ENCODE peak calls at places on chromosome 12, in four cellular contexts. One of them, this sample, is unnamed.

GRCh38 chr12:106300761-106301160 is 1.8 kb upstream of the TCP11L2 start:
- DNase-seq in amniotic epithelial cell: no peak
- DNase-seq in putamen: no peak
- DNase-seq in mesothelial cell of epicardium: no peak
- DNase-seq in this sample: no peak

GRCh38 chr12:132453361-132454133 is 36.4 kb upstream of the FBRSL1 start:
- DNase-seq in mesothelial cell of epicardium: no peak
- DNase-seq in amniotic epithelial cell: no peak
- DNase-seq in putamen: no peak
- DNase-seq in this sample: peak

GRCh38 chr12:43762596-43762995 is 3.8 kb downstream of the IRAK4 start:
- DNase-seq in mesothelial cell of epicardium: no peak
- DNase-seq in putamen: no peak
- DNase-seq in amniotic epithelial cell: no peak
- DNase-seq in this sample: no peak

GRCh38 chr12:67663121-67663520 is 14.6 kb downstream of the DYRK2 start:
- DNase-seq in mesothelial cell of epicardium: no peak
- DNase-seq in putamen: no peak
- DNase-seq in amniotic epithelial cell: peak
- DNase-seq in this sample: peak

GRCh38 chr12:70698345-70698744 is 61.1 kb upstream of the PTPRB start:
- DNase-seq in putamen: no peak
- DNase-seq in mesothelial cell of epicardium: no peak
- DNase-seq in amniotic epithelial cell: no peak
- DNase-seq in this sample: no peak

GRCh38 chr12:50053583-50053982 is 3.8 kb upstream of the ASIC1 start:
- DNase-seq in putamen: no peak
- DNase-seq in amniotic epithelial cell: no peak
- DNase-seq in mesothelial cell of epicardium: no peak
- DNase-seq in this sample: no peak

GRCh38 chr12:20625531-20625930 is 69.6 kb upstream of the SLCO1C1 start:
- DNase-seq in amniotic epithelial cell: no peak
- DNase-seq in mesothelial cell of epicardium: no peak
- DNase-seq in putamen: no peak
- DNase-seq in this sample: no peak

GRCh38 chr12:81077329-81077685 is 572 bp upstream of the ACSS3 start:
- DNase-seq in amniotic epithelial cell: no peak
- DNase-seq in mesothelial cell of epicardium: no peak
- DNase-seq in putamen: no peak
- DNase-seq in this sample: peak

GRCh38 chr12:55929306-55929791 is 1.6 kb upstream of the DGKA start:
- DNase-seq in amniotic epithelial cell: no peak
- DNase-seq in mesothelial cell of epicardium: no peak
- DNase-seq in putamen: peak
- DNase-seq in this sample: no peak

GRCh38 chr12:13534645-13535398 is 338.3 kb downstream of the EMP1 start:
- DNase-seq in amniotic epithelial cell: peak
- DNase-seq in mesothelial cell of epicardium: peak
- DNase-seq in putamen: peak
- DNase-seq in this sample: peak

GRCh38 chr12:57896437-57897201 is 44.7 kb upstream of the ATP23 start:
- DNase-seq in amniotic epithelial cell: peak
- DNase-seq in putamen: peak
- DNase-seq in mesothelial cell of epicardium: peak
- DNase-seq in this sample: peak

GRCh38 chr12:99253068-99253467 is 394.5 kb upstream of the GARIN6 start:
- DNase-seq in amniotic epithelial cell: no peak
- DNase-seq in putamen: no peak
- DNase-seq in mesothelial cell of epicardium: no peak
- DNase-seq in this sample: no peak

GRCh38 chr12:39427360-39427808 is 15.5 kb downstream of the KIF21A start:
- DNase-seq in amniotic epithelial cell: peak
- DNase-seq in putamen: no peak
- DNase-seq in mesothelial cell of epicardium: no peak
- DNase-seq in this sample: no peak

GRCh38 chr12:128829870-128830504 is 6.2 kb upstream of the SLC15A4 start:
- DNase-seq in mesothelial cell of epicardium: no peak
- DNase-seq in amniotic epithelial cell: no peak
- DNase-seq in putamen: no peak
- DNase-seq in this sample: no peak

GRCh38 chr12:5269846-5270245 is 162.1 kb upstream of the NTF3 start:
- DNase-seq in putamen: no peak
- DNase-seq in amniotic epithelial cell: no peak
- DNase-seq in mesothelial cell of epicardium: no peak
- DNase-seq in this sample: no peak

GRCh38 chr12:121580959-121581680 is at the start of gene KDM2B:
- DNase-seq in amniotic epithelial cell: peak
- DNase-seq in mesothelial cell of epicardium: no peak
- DNase-seq in putamen: peak
- DNase-seq in this sample: peak

GRCh38 chr12:11658796-11659195 is 9.3 kb downstream of the ETV6 start:
- DNase-seq in putamen: no peak
- DNase-seq in amniotic epithelial cell: peak
- DNase-seq in mesothelial cell of epicardium: no peak
- DNase-seq in this sample: peak

GRCh38 chr12:4214912-4215861 is 58.4 kb upstream of the CCND2 start:
- DNase-seq in putamen: peak
- DNase-seq in mesothelial cell of epicardium: no peak
- DNase-seq in amniotic epithelial cell: no peak
- DNase-seq in this sample: no peak

GRCh38 chr12:24048446-24048845 is 99.0 kb upstream of the SOX5 start:
- DNase-seq in putamen: no peak
- DNase-seq in amniotic epithelial cell: no peak
- DNase-seq in mesothelial cell of epicardium: no peak
- DNase-seq in this sample: no peak

GRCh38 chr12:106179086-106179485 is 40.3 kb upstream of the NUAK1 start:
- DNase-seq in putamen: no peak
- DNase-seq in amniotic epithelial cell: peak
- DNase-seq in mesothelial cell of epicardium: no peak
- DNase-seq in this sample: no peak

GRCh38 chr12:12294215-12295005 is 27.6 kb upstream of the LRP6 start:
- DNase-seq in mesothelial cell of epicardium: no peak
- DNase-seq in amniotic epithelial cell: peak
- DNase-seq in putamen: no peak
- DNase-seq in this sample: peak

GRCh38 chr12:103623716-103624115 is 36.6 kb downstream of the STAB2 start:
- DNase-seq in mesothelial cell of epicardium: no peak
- DNase-seq in amniotic epithelial cell: no peak
- DNase-seq in putamen: no peak
- DNase-seq in this sample: no peak

GRCh38 chr12:99146185-99146584 is 501.1 kb downstream of the APAF1 start:
- DNase-seq in mesothelial cell of epicardium: no peak
- DNase-seq in amniotic epithelial cell: no peak
- DNase-seq in putamen: no peak
- DNase-seq in this sample: no peak

GRCh38 chr12:1094714-1095113 is 103.7 kb downstream of the ERC1 start:
- DNase-seq in amniotic epithelial cell: no peak
- DNase-seq in mesothelial cell of epicardium: no peak
- DNase-seq in putamen: no peak
- DNase-seq in this sample: no peak

GRCh38 chr12:114476159-114476558 is 70.2 kb upstream of the TBX5 start:
- DNase-seq in amniotic epithelial cell: peak
- DNase-seq in putamen: peak
- DNase-seq in mesothelial cell of epicardium: no peak
- DNase-seq in this sample: no peak

This sample was measured in AG08396.